ENCODE peak calls at places on chromosome 5, in eight cellular contexts. One of them, this sample, is unnamed. For H3K4me1, the result is how much of the 10 kb centered on the place peaks cover.

GRCh38 chr5:54656261-54656728 is 138.7 kb downstream of the SNX18 start:
- DNase-seq in tibial artery: peak
- DNase-seq in A549: no peak
- DNase-seq in body of pancreas: peak
- DNase-seq in lung: no peak
- DNase-seq in esophagus squamous epithelium: no peak
- DNase-seq in adrenal gland: no peak
- DNase-seq in thyroid gland: peak
- DNase-seq in this sample: no peak

GRCh38 chr5:159304961-159305595 is 25.2 kb downstream of the IL12B start:
- DNase-seq in esophagus squamous epithelium: no peak
- DNase-seq in A549: no peak
- DNase-seq in tibial artery: no peak
- DNase-seq in thyroid gland: peak
- DNase-seq in body of pancreas: no peak
- DNase-seq in adrenal gland: no peak
- DNase-seq in lung: no peak
- DNase-seq in this sample: no peak

GRCh38 chr5:58019614-58020013 is 440.3 kb downstream of the PLK2 start:
- DNase-seq in adrenal gland: peak
- DNase-seq in lung: peak
- DNase-seq in body of pancreas: peak
- DNase-seq in esophagus squamous epithelium: no peak
- DNase-seq in thyroid gland: peak
- DNase-seq in A549: peak
- DNase-seq in tibial artery: peak
- DNase-seq in this sample: peak

GRCh38 chr5:21573915-21574314 is 1279.2 kb downstream of the CDH12 start:
- DNase-seq in lung: no peak
- DNase-seq in thyroid gland: no peak
- DNase-seq in A549: no peak
- DNase-seq in body of pancreas: no peak
- DNase-seq in adrenal gland: no peak
- DNase-seq in tibial artery: no peak
- DNase-seq in esophagus squamous epithelium: no peak
- DNase-seq in this sample: no peak

GRCh38 chr5:136020383-136021015 is 8.3 kb upstream of the TGFBI start:
- DNase-seq in lung: no peak
- DNase-seq in thyroid gland: no peak
- DNase-seq in esophagus squamous epithelium: no peak
- DNase-seq in tibial artery: no peak
- DNase-seq in adrenal gland: no peak
- DNase-seq in A549: peak
- DNase-seq in body of pancreas: peak
- DNase-seq in this sample: no peak

GRCh38 chr5:56402273-56403223 is 169.4 kb upstream of the ANKRD55 start:
- DNase-seq in A549: no peak
- DNase-seq in tibial artery: no peak
- DNase-seq in lung: no peak
- DNase-seq in esophagus squamous epithelium: no peak
- DNase-seq in thyroid gland: peak
- DNase-seq in adrenal gland: no peak
- DNase-seq in body of pancreas: no peak
- DNase-seq in this sample: no peak

GRCh38 chr5:159051431-159052281 is 48.1 kb downstream of the EBF1 start:
- DNase-seq in thyroid gland: peak
- DNase-seq in A549: no peak
- DNase-seq in esophagus squamous epithelium: no peak
- DNase-seq in lung: no peak
- DNase-seq in adrenal gland: peak
- DNase-seq in tibial artery: peak
- DNase-seq in body of pancreas: peak
- DNase-seq in this sample: peak

GRCh38 chr5:176625966-176626875 is 4.1 kb downstream of the SNCB start:
- DNase-seq in A549: no peak
- DNase-seq in adrenal gland: no peak
- DNase-seq in lung: no peak
- DNase-seq in body of pancreas: no peak
- DNase-seq in tibial artery: no peak
- DNase-seq in thyroid gland: no peak
- DNase-seq in esophagus squamous epithelium: no peak
- DNase-seq in this sample: no peak

GRCh38 chr5:72170101-72170500 is 62.8 kb downstream of the MAP1B start:
- DNase-seq in A549: no peak
- DNase-seq in body of pancreas: no peak
- DNase-seq in thyroid gland: no peak
- DNase-seq in lung: no peak
- DNase-seq in esophagus squamous epithelium: no peak
- DNase-seq in tibial artery: no peak
- DNase-seq in adrenal gland: no peak
- DNase-seq in this sample: no peak

GRCh38 chr5:81980160-81980559 is 8.3 kb downstream of the ATG10 start:
- DNase-seq in tibial artery: no peak
- DNase-seq in A549: no peak
- DNase-seq in thyroid gland: no peak
- DNase-seq in lung: no peak
- DNase-seq in adrenal gland: no peak
- DNase-seq in esophagus squamous epithelium: no peak
- DNase-seq in body of pancreas: no peak
- DNase-seq in this sample: no peak

GRCh38 chr5:83608122-83608521 is 112.5 kb downstream of the HAPLN1 start:
- DNase-seq in esophagus squamous epithelium: no peak
- DNase-seq in lung: no peak
- DNase-seq in A549: peak
- DNase-seq in tibial artery: no peak
- DNase-seq in body of pancreas: peak
- DNase-seq in thyroid gland: peak
- DNase-seq in adrenal gland: peak
- DNase-seq in this sample: no peak

GRCh38 chr5:73459366-73459765 is 10.8 kb upstream of the FOXD1 start:
- DNase-seq in tibial artery: no peak
- DNase-seq in esophagus squamous epithelium: no peak
- DNase-seq in A549: no peak
- DNase-seq in adrenal gland: no peak
- DNase-seq in lung: no peak
- DNase-seq in thyroid gland: no peak
- DNase-seq in body of pancreas: no peak
- DNase-seq in this sample: no peak

GRCh38 chr5:74103131-74104023 is 477.4 kb downstream of the ARHGEF28 start:
- DNase-seq in lung: no peak
- DNase-seq in A549: no peak
- DNase-seq in esophagus squamous epithelium: no peak
- DNase-seq in body of pancreas: no peak
- DNase-seq in thyroid gland: no peak
- DNase-seq in tibial artery: no peak
- DNase-seq in adrenal gland: no peak
- DNase-seq in this sample: no peak

GRCh38 chr5:13354611-13355010 is 589.9 kb downstream of the DNAH5 start:
- DNase-seq in A549: no peak
- DNase-seq in lung: no peak
- DNase-seq in adrenal gland: no peak
- DNase-seq in thyroid gland: no peak
- DNase-seq in body of pancreas: no peak
- DNase-seq in esophagus squamous epithelium: no peak
- DNase-seq in tibial artery: no peak
- DNase-seq in this sample: no peak

GRCh38 chr5:173786296-173787187 is 101.6 kb upstream of the CPEB4 start:
- DNase-seq in thyroid gland: no peak
- DNase-seq in body of pancreas: no peak
- DNase-seq in adrenal gland: no peak
- DNase-seq in lung: no peak
- DNase-seq in esophagus squamous epithelium: no peak
- DNase-seq in tibial artery: no peak
- DNase-seq in A549: no peak
- DNase-seq in this sample: no peak

GRCh38 chr5:173791878-173792277 is 96.3 kb upstream of the CPEB4 start:
- DNase-seq in esophagus squamous epithelium: no peak
- DNase-seq in adrenal gland: no peak
- DNase-seq in thyroid gland: no peak
- DNase-seq in body of pancreas: no peak
- DNase-seq in lung: no peak
- DNase-seq in A549: no peak
- DNase-seq in tibial artery: no peak
- DNase-seq in this sample: no peak

GRCh38 chr5:173790836-173791546 is 97.2 kb upstream of the CPEB4 start:
- DNase-seq in thyroid gland: no peak
- DNase-seq in adrenal gland: no peak
- DNase-seq in tibial artery: no peak
- DNase-seq in A549: no peak
- DNase-seq in body of pancreas: no peak
- DNase-seq in esophagus squamous epithelium: no peak
- DNase-seq in lung: no peak
- DNase-seq in this sample: no peak

GRCh38 chr5:173790177-173790719 is 97.9 kb upstream of the CPEB4 start:
- DNase-seq in thyroid gland: no peak
- DNase-seq in adrenal gland: no peak
- DNase-seq in lung: no peak
- DNase-seq in tibial artery: no peak
- DNase-seq in body of pancreas: no peak
- DNase-seq in esophagus squamous epithelium: no peak
- DNase-seq in A549: no peak
- DNase-seq in this sample: no peak

GRCh38 chr5:173789031-173789920 is 98.9 kb upstream of the CPEB4 start:
- DNase-seq in adrenal gland: peak
- DNase-seq in A549: no peak
- DNase-seq in tibial artery: no peak
- DNase-seq in body of pancreas: no peak
- DNase-seq in esophagus squamous epithelium: no peak
- DNase-seq in thyroid gland: no peak
- DNase-seq in lung: no peak
- DNase-seq in this sample: no peak
- H3K4me1 ChIP-seq in adrenal gland: under half
- H3K4me1 ChIP-seq in A549: under half
- H3K4me1 ChIP-seq in tibial artery: under half
- H3K4me1 ChIP-seq in body of pancreas: under half
- H3K4me1 ChIP-seq in esophagus squamous epithelium: under half
- H3K4me1 ChIP-seq in thyroid gland: under half
- H3K4me1 ChIP-seq in lung: under half
- H3K4me1 ChIP-seq in this sample: under half

GRCh38 chr5:132787076-132787475 is 10.0 kb upstream of the SEPTIN8 start:
- DNase-seq in thyroid gland: no peak
- DNase-seq in A549: no peak
- DNase-seq in adrenal gland: no peak
- DNase-seq in tibial artery: no peak
- DNase-seq in esophagus squamous epithelium: no peak
- DNase-seq in body of pancreas: no peak
- DNase-seq in lung: no peak
- DNase-seq in this sample: no peak

GRCh38 chr5:132788508-132788907 is 11.5 kb upstream of the SEPTIN8 start:
- DNase-seq in body of pancreas: no peak
- DNase-seq in tibial artery: no peak
- DNase-seq in adrenal gland: no peak
- DNase-seq in A549: no peak
- DNase-seq in esophagus squamous epithelium: no peak
- DNase-seq in lung: no peak
- DNase-seq in thyroid gland: no peak
- DNase-seq in this sample: no peak

GRCh38 chr5:132782101-132782500 is 5.1 kb upstream of the SEPTIN8 start:
- DNase-seq in adrenal gland: no peak
- DNase-seq in A549: no peak
- DNase-seq in thyroid gland: no peak
- DNase-seq in body of pancreas: no peak
- DNase-seq in lung: no peak
- DNase-seq in tibial artery: no peak
- DNase-seq in esophagus squamous epithelium: no peak
- DNase-seq in this sample: no peak

GRCh38 chr5:132785864-132786263 is 8.8 kb upstream of the SEPTIN8 start:
- DNase-seq in tibial artery: no peak
- DNase-seq in body of pancreas: no peak
- DNase-seq in adrenal gland: no peak
- DNase-seq in thyroid gland: no peak
- DNase-seq in A549: no peak
- DNase-seq in lung: no peak
- DNase-seq in esophagus squamous epithelium: no peak
- DNase-seq in this sample: no peak

GRCh38 chr5:132785355-132785754 is 8.3 kb upstream of the SEPTIN8 start:
- DNase-seq in A549: no peak
- DNase-seq in body of pancreas: no peak
- DNase-seq in lung: no peak
- DNase-seq in adrenal gland: no peak
- DNase-seq in thyroid gland: no peak
- DNase-seq in tibial artery: no peak
- DNase-seq in esophagus squamous epithelium: no peak
- DNase-seq in this sample: no peak
- H3K27ac ChIP-seq in A549: no peak
- H3K27ac ChIP-seq in body of pancreas: no peak
- H3K27ac ChIP-seq in lung: no peak
- H3K27ac ChIP-seq in adrenal gland: no peak
- H3K27ac ChIP-seq in thyroid gland: no peak
- H3K27ac ChIP-seq in tibial artery: no peak
- H3K27ac ChIP-seq in esophagus squamous epithelium: no peak
- H3K27ac ChIP-seq in this sample: no peak

DNA sequence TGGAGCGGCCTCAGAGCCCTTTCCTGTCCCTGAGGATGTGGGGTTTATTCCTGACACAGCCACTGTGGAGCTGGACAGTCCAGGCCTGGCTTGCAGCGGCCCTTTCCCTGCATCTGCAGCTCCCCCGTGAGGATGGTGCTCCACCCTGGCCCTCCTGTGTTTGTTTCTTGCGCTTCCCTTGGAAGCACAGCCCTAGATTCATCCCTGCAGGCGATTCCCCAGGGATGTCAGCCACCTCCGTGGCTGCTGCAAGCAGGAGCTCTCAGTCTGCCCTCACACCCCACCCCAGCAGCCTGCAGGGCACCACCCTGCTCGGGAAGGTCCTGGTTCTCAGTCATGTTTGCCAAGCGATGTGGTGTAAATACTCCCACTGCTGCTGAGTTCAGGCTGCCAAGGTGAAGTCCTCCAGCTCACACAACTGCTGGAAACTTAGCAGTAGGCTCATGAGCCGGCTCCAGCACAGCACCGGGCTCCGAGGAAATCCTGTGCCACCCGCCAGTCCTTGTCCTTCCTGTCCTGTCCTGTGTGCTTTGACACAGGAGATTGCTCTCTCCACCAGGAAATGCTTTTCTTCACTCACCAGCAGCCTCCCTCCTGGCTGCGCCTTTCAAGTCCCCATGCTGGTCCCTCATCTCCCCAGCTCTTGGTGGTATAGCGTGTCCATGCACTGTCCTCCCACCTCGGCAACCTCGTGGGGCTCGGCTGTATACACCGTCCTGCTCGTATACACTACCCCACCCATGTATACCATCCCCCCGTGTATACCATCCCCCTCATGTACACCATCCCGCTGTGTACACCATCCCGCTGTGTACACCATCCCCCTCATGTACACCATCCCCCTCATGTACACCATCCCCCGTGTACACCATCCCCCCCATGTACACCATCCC is 16.2 kb downstream of the ROPN1L start:
- DNase-seq in A549: peak
- DNase-seq in body of pancreas: no peak
- DNase-seq in lung: no peak
- DNase-seq in adrenal gland: peak
- DNase-seq in esophagus squamous epithelium: no peak
- DNase-seq in thyroid gland: no peak
- DNase-seq in tibial artery: no peak
- DNase-seq in this sample: no peak
- TF ChIP-seq CTCF in A549: peak
- TF ChIP-seq CTCF in body of pancreas: no peak
- TF ChIP-seq CTCF in lung: no peak
- TF ChIP-seq CTCF in adrenal gland: no peak
- TF ChIP-seq CTCF in esophagus squamous epithelium: no peak
- TF ChIP-seq CTCF in thyroid gland: no peak
- TF ChIP-seq CTCF in tibial artery: no peak
- TF ChIP-seq CTCF in this sample: no peak

GRCh38 chr5:160894-161540 is 30.3 kb upstream of the LRRC14B start:
- DNase-seq in tibial artery: no peak
- DNase-seq in lung: no peak
- DNase-seq in A549: no peak
- DNase-seq in adrenal gland: no peak
- DNase-seq in esophagus squamous epithelium: no peak
- DNase-seq in thyroid gland: no peak
- DNase-seq in body of pancreas: no peak
- DNase-seq in this sample: no peak
- H3K4me1 ChIP-seq in tibial artery: under half
- H3K4me1 ChIP-seq in lung: under half
- H3K4me1 ChIP-seq in A549: under half
- H3K4me1 ChIP-seq in adrenal gland: under half
- H3K4me1 ChIP-seq in esophagus squamous epithelium: under half
- H3K4me1 ChIP-seq in thyroid gland: under half
- H3K4me1 ChIP-seq in body of pancreas: under half
- H3K4me1 ChIP-seq in this sample: under half

This sample was measured in psoas muscle.